ENCODE peak calls at places on chromosomes 3 and 15, in six cellular contexts. Z is HL-60, I is GM23338, B is spleen, N is HCT116, T is Panc1. O is an unnamed sample.

GRCh38 chr3:66092175-66092990 is 53.7 kb upstream of the MAGI1 start:
- DNase-seq in Z (no peak), I (no peak), B (no peak), N (no peak), T (no peak), O (no peak)

GRCh38 chr3:103126111-103126510 is 691.3 kb downstream of the ZPLD1 start:
- DNase-seq in Z (no peak), I (no peak), B (no peak), N (no peak), T (no peak), O (no peak)

GRCh38 chr15:67253517-67254237 is 784 bp downstream of the AAGAB start:
- DNase-seq in Z (no peak), I (no peak), B (no peak), N (no peak), T (no peak), O (no peak)

GRCh38 chr15:68817304-68818087 is 3.2 kb downstream of the ANP32A start:
- DNase-seq in Z (no peak), I (peak), B (peak), N (no peak), T (no peak), O (peak)

GRCh38 chr3:194757629-194758028 is 71.9 kb downstream of the FAM43A start:
- DNase-seq in Z (no peak), I (no peak), B (no peak), N (no peak), T (no peak), O (no peak)

GRCh38 chr3:8421267-8421666 is 80.4 kb upstream of the LMCD1 start:
- DNase-seq in Z (no peak), I (peak), B (no peak), N (no peak), T (no peak), O (no peak)

GRCh38 chr3:22969276-22969675 is 233.9 kb upstream of the UBE2E2 start:
- DNase-seq in Z (no peak), I (no peak), B (no peak), N (no peak), T (no peak), O (no peak)

GRCh38 chr3:113498221-113499005 is 16.5 kb downstream of the SPICE1 start:
- DNase-seq in Z (no peak), I (no peak), B (no peak), N (no peak), T (no peak), O (no peak)

GRCh38 chr3:98784042-98784441 is 20.9 kb downstream of the ST3GAL6 start:
- DNase-seq in Z (no peak), I (no peak), B (no peak), N (no peak), T (no peak), O (no peak)

GRCh38 chr15:28942046-28942445 is 56.3 kb downstream of the APBA2 start:
- DNase-seq in Z (no peak), I (no peak), B (peak), N (no peak), T (no peak), O (no peak)

GRCh38 chr3:98806583-98806982 is 43.4 kb downstream of the ST3GAL6 start:
- DNase-seq in Z (no peak), I (no peak), B (no peak), N (no peak), T (no peak), O (no peak)

GRCh38 chr15:82122754-82123400 is 77.1 kb upstream of the MEX3B start:
- DNase-seq in Z (no peak), I (no peak), B (no peak), N (peak), T (peak), O (no peak)

GRCh38 chr15:97692317-97693015 is 268.0 kb upstream of the ARRDC4 start:
- DNase-seq in Z (peak), I (no peak), B (no peak), N (no peak), T (no peak), O (no peak)

GRCh38 chr3:181717505-181717904 is 5.8 kb downstream of the SOX2 start:
- DNase-seq in Z (no peak), I (no peak), B (no peak), N (no peak), T (no peak), O (no peak)

GRCh38 chr15:40470423-40471104 is at the start of gene CHST14:
- DNase-seq in Z (peak), I (peak), B (peak), N (no peak), T (no peak), O (no peak)

GRCh38 chr15:27036210-27036609 is 65.2 kb downstream of the GABRG3 start:
- DNase-seq in Z (no peak), I (no peak), B (no peak), N (no peak), T (no peak), O (no peak)

GRCh38 chr3:141878812-141879211 is 2.4 kb downstream of the ATP1B3 start:
- DNase-seq in Z (no peak), I (no peak), B (no peak), N (no peak), T (no peak), O (no peak)

GRCh38 chr15:63054281-63054683 is 11.7 kb downstream of the TPM1 start:
- DNase-seq in Z (no peak), I (peak), B (no peak), N (no peak), T (no peak), O (no peak)
- TF ChIP-seq POLR2AphosphoS5 in Z (no peak), I (no peak), B (no peak), N (no peak), T (no peak), O (no peak)

GRCh38 chr15:85334241-85334640 is 46.2 kb upstream of the AKAP13 start:
- DNase-seq in Z (no peak), I (no peak), B (no peak), N (no peak), T (no peak), O (no peak)

GRCh38 chr15:85333132-85333831 is 47.1 kb upstream of the AKAP13 start:
- DNase-seq in Z (no peak), I (no peak), B (no peak), N (no peak), T (no peak), O (no peak)

GRCh38 chr15:85336870-85337269 is 43.5 kb upstream of the AKAP13 start:
- DNase-seq in Z (no peak), I (no peak), B (no peak), N (no peak), T (no peak), O (no peak)

GRCh38 chr15:85337398-85338074 is 42.9 kb upstream of the AKAP13 start:
- DNase-seq in Z (no peak), I (peak), B (no peak), N (no peak), T (no peak), O (no peak)

GRCh38 chr15:85335193-85335939 is 45.0 kb upstream of the AKAP13 start:
- DNase-seq in Z (no peak), I (peak), B (no peak), N (no peak), T (no peak), O (no peak)
- H3K27ac ChIP-seq in Z (no peak), I (no peak), B (no peak), N (no peak), T (peak), O (no peak)

GRCh38 chr3:186362988-186363387 is 954 bp upstream of the DGKG start:
- DNase-seq in Z (no peak), I (no peak), B (no peak), N (no peak), T (no peak), O (no peak)

GRCh38 chr3:186360779-186361178 is 1.3 kb downstream of the DGKG start:
- DNase-seq in Z (no peak), I (peak), B (peak), N (no peak), T (no peak), O (no peak)

GRCh38 chr3:186362409-186362757 is 349 bp upstream of the DGKG start:
- DNase-seq in Z (no peak), I (no peak), B (no peak), N (no peak), T (no peak), O (no peak)

GRCh38 chr3:186361246-186361611 is 805 bp downstream of the DGKG start:
- DNase-seq in Z (no peak), I (peak), B (no peak), N (no peak), T (no peak), O (no peak)

DNA sequence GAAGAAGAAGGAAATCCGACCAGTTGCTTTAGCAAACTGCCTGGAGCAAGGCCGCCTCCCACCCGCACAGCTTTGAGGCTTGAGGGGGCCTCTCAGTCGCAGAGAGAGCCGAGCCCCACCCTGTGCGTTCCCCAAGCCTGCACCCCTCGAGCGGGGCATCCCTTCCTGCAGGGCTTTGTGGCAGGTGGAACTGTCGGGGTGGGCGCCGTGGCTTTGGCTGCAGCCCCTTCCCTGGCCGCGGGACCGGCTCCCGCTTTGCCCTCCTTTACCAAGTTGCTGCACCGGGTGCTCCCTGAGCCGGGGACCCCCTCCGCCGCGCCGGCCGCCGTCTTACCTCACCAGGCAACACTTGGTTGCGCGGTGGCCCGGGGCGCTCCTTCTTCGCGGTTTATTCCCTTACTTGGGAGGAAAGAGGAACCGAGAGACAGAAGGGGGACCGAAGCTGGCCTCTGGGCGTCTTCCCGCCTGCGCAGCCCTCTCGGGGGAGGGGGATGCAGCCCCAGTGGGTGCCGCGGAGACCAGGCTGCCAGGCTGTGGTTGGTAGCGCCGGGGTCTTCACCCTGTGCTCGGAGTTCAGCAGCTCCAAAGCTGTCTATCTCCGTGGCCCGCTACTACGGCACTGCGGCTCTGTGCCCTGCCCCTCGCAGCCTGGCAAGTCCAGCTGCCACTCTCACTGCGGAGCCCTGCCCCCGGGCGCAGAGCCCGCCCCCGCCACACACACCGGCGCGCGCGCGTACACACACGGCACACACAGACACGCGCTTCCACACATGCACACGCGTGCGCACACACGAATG is at the start of gene DGKG:
- DNase-seq in Z (peak), I (peak), B (peak), N (no peak), T (no peak), O (peak)
- TF ChIP-seq POLR2AphosphoS5 in Z (peak), I (no peak), B (peak), N (no peak), T (no peak), O (no peak)

DNA sequence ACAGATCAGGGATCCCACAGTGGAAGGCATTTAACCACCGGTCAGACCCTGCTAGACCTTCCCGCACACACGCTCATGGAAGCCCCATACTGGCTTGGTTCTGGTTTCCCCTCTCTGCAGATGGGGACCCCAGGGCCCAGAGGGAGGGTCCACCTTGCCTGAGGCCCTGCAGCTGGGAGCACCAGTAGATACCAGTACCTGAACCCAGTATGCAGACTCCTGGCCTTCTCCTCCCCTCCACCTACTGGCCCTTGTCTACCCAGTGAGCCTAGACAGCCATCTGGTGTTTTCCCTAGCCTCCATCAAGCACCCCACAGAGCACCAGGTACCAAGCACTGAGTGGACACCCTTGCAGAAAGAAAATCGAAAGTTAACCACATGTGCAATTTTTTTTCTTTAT is 65.1 kb downstream of the MEGF11 start:
- DNase-seq in Z (no peak), I (no peak), B (no peak), N (no peak), T (no peak), O (no peak)
- H3K27ac ChIP-seq in Z (no peak), I (no peak), B (no peak), N (no peak), T (no peak), O (no peak)

DNA sequence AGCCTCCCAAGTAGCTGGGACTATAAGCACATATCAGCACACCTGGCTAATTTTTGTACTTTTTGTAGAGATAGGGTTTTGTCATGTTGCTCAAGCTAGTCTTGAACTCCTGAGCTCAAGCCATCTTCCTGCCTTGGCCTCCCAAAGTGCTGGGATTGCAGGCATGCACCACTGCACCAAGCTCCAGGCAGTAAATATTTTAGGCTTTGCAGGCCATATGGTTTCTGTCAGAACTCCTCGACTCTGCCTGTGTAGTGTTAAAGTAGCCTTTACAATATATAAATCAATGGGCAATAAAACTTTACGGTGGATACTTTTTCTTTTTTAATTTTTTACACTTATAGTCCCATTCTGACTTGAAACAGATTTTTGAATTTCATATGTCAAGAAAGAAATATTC is 41.6 kb downstream of the DAG1 start:
- DNase-seq in Z (no peak), I (no peak), B (peak), N (no peak), T (no peak), O (no peak)
- TF ChIP-seq POLR2AphosphoS5 in Z (no peak), I (no peak), B (no peak), N (no peak), T (no peak), O (no peak)